ENCODE peak calls at places on chromosomes 16 and 17, in six cellular contexts. One of them, this sample, is unnamed.

GRCh38 chr16:72246423-72246822 is 74.5 kb upstream of the PMFBP1 start:
- DNase-seq in HepG2: no peak
- DNase-seq in GM12878: peak
- DNase-seq in K562: no peak
- DNase-seq in H1: no peak
- DNase-seq in NT2/D1: no peak
- DNase-seq in this sample: no peak

GRCh38 chr16:13660807-13661206 is 259.1 kb upstream of the ERCC4 start:
- DNase-seq in HepG2: no peak
- DNase-seq in GM12878: no peak
- DNase-seq in K562: peak
- DNase-seq in H1: no peak
- DNase-seq in NT2/D1: no peak
- DNase-seq in this sample: no peak

GRCh38 chr17:50660042-50660886 is 25.6 kb downstream of the ABCC3 start:
- DNase-seq in HepG2: peak
- DNase-seq in GM12878: no peak
- DNase-seq in K562: peak
- DNase-seq in H1: no peak
- DNase-seq in NT2/D1: no peak
- DNase-seq in this sample: no peak

GRCh38 chr17:69734656-69735055 is 320.2 kb downstream of the MAP2K6 start:
- DNase-seq in HepG2: no peak
- DNase-seq in GM12878: no peak
- DNase-seq in K562: no peak
- DNase-seq in H1: no peak
- DNase-seq in NT2/D1: no peak
- DNase-seq in this sample: no peak

GRCh38 chr16:1048442-1049112 is 24.0 kb upstream of the SSTR5 start:
- DNase-seq in HepG2: peak
- DNase-seq in GM12878: no peak
- DNase-seq in K562: peak
- DNase-seq in H1: peak
- DNase-seq in NT2/D1: peak
- DNase-seq in this sample: no peak

GRCh38 chr16:2986623-2987188 is 6.5 kb upstream of the PKMYT1 start:
- DNase-seq in HepG2: no peak
- DNase-seq in GM12878: no peak
- DNase-seq in K562: no peak
- DNase-seq in H1: no peak
- DNase-seq in NT2/D1: no peak
- DNase-seq in this sample: no peak

GRCh38 chr16:31487720-31488629 is 5.1 kb downstream of the SLC5A2 start:
- DNase-seq in HepG2: no peak
- DNase-seq in GM12878: no peak
- DNase-seq in K562: no peak
- DNase-seq in H1: no peak
- DNase-seq in NT2/D1: no peak
- DNase-seq in this sample: no peak

GRCh38 chr16:24255446-24256352 is at the start of gene CACNG3:
- DNase-seq in HepG2: peak
- DNase-seq in GM12878: no peak
- DNase-seq in K562: peak
- DNase-seq in H1: peak
- DNase-seq in NT2/D1: peak
- DNase-seq in this sample: no peak

GRCh38 chr17:80596760-80597608 is 52.3 kb downstream of the RPTOR start:
- DNase-seq in HepG2: no peak
- DNase-seq in GM12878: no peak
- DNase-seq in K562: no peak
- DNase-seq in H1: no peak
- DNase-seq in NT2/D1: no peak
- DNase-seq in this sample: no peak

GRCh38 chr16:81401035-81401950 is 43.3 kb upstream of the CMIP start:
- DNase-seq in HepG2: peak
- DNase-seq in GM12878: no peak
- DNase-seq in K562: peak
- DNase-seq in H1: no peak
- DNase-seq in NT2/D1: no peak
- DNase-seq in this sample: peak

GRCh38 chr16:1991135-1991551 is 1.4 kb downstream of the SYNGR3 start:
- DNase-seq in HepG2: no peak
- DNase-seq in GM12878: peak
- DNase-seq in K562: no peak
- DNase-seq in H1: no peak
- DNase-seq in NT2/D1: no peak
- DNase-seq in this sample: no peak

GRCh38 chr17:40538019-40538935 is 27.0 kb downstream of the CCR7 start:
- DNase-seq in HepG2: no peak
- DNase-seq in GM12878: no peak
- DNase-seq in K562: no peak
- DNase-seq in H1: no peak
- DNase-seq in NT2/D1: no peak
- DNase-seq in this sample: no peak

GRCh38 chr17:40541060-40541872 is 24.0 kb downstream of the CCR7 start:
- DNase-seq in HepG2: peak
- DNase-seq in GM12878: no peak
- DNase-seq in K562: peak
- DNase-seq in H1: no peak
- DNase-seq in NT2/D1: no peak
- DNase-seq in this sample: no peak

GRCh38 chr17:40540448-40540847 is 24.8 kb downstream of the CCR7 start:
- DNase-seq in HepG2: no peak
- DNase-seq in GM12878: no peak
- DNase-seq in K562: no peak
- DNase-seq in H1: no peak
- DNase-seq in NT2/D1: no peak
- DNase-seq in this sample: no peak

GRCh38 chr17:40538936-40539705 is 26.2 kb downstream of the CCR7 start:
- DNase-seq in HepG2: no peak
- DNase-seq in GM12878: no peak
- DNase-seq in K562: no peak
- DNase-seq in H1: no peak
- DNase-seq in NT2/D1: no peak
- DNase-seq in this sample: no peak

GRCh38 chr17:40539711-40540411 is 25.4 kb downstream of the CCR7 start:
- DNase-seq in HepG2: no peak
- DNase-seq in GM12878: no peak
- DNase-seq in K562: no peak
- DNase-seq in H1: no peak
- DNase-seq in NT2/D1: no peak
- DNase-seq in this sample: no peak
- TF ChIP-seq ZNF274 in HepG2: no peak
- TF ChIP-seq ZNF274 in GM12878: no peak
- TF ChIP-seq ZNF274 in K562: no peak
- TF ChIP-seq ZNF274 in H1: no peak
- TF ChIP-seq ZNF274 in NT2/D1: no peak
- TF ChIP-seq ZNF274 in this sample: no peak

DNA sequence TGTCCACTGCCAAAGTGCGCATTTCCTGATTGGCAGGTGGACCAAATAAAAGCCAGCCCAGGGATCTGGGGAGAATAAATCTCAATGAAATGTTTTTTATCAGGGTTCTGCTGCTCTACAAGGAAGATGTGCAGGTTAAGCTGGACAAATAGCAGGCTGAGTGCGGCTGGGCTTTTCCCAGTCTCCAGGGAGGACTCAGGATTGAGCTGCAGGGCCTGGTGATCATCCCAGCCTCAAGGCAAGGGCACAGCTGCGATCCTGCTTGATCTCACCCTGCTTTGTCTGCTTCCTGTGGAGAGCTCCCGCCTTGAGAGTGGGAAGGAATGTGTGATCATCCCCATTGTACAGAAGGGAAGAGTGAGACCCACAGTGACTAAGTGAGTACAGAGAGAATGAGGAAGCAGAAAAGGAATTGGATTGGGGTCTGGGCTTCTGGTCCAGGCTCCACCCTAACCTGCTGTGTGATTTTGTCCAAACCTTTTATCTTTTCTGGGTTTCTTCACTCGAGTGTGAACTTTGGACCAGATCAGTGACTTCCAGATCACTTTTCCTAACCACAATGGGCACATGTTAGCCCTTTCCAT is 75.3 kb upstream of the CRHR1 start:
- DNase-seq in HepG2: no peak
- DNase-seq in GM12878: no peak
- DNase-seq in K562: no peak
- DNase-seq in H1: no peak
- DNase-seq in NT2/D1: no peak
- DNase-seq in this sample: no peak
- TF ChIP-seq ZNF274 in HepG2: no peak
- TF ChIP-seq ZNF274 in GM12878: no peak
- TF ChIP-seq ZNF274 in K562: no peak
- TF ChIP-seq ZNF274 in H1: no peak
- TF ChIP-seq ZNF274 in NT2/D1: no peak
- TF ChIP-seq ZNF274 in this sample: no peak

DNA sequence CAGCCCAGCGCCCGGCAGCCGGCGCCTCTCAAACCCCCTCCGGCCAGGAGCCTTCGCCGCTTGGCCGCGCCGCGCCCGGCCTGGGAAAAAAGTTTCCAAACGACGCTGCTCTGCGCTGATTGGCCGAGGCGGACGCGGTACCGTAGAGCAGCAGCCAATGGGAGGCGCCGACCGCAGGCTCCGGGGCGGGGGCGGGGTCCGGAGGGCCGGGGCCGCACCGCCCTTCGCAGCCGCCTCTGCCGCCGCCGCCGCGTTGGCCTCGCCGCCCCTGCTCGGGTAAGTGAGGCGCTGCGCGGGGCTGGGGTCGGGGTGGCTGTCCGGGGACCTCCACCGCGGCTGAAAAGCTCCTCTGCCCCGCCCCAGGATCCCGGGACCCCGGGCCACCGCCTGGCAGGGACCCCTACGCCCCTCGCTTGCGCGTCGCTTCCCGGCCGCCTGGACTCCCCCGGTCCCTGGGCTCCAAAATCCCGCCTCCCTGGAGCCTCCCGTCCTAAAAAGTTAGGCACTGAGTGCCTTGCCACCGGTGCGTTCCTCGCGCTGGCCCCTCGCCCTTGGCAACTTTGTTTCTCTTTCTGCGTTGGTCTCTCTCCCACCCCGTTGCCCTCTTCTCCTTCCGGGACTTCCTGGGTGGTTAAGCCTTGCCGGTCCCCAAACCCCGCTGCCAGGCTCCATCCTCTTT is at the start of gene NDE1:
- DNase-seq in HepG2: peak
- DNase-seq in GM12878: no peak
- DNase-seq in K562: peak
- DNase-seq in H1: peak
- DNase-seq in NT2/D1: peak
- DNase-seq in this sample: peak
- TF ChIP-seq ZNF274 in HepG2: peak
- TF ChIP-seq ZNF274 in GM12878: no peak
- TF ChIP-seq ZNF274 in K562: no peak
- TF ChIP-seq ZNF274 in H1: no peak
- TF ChIP-seq ZNF274 in NT2/D1: no peak
- TF ChIP-seq ZNF274 in this sample: no peak

DNA sequence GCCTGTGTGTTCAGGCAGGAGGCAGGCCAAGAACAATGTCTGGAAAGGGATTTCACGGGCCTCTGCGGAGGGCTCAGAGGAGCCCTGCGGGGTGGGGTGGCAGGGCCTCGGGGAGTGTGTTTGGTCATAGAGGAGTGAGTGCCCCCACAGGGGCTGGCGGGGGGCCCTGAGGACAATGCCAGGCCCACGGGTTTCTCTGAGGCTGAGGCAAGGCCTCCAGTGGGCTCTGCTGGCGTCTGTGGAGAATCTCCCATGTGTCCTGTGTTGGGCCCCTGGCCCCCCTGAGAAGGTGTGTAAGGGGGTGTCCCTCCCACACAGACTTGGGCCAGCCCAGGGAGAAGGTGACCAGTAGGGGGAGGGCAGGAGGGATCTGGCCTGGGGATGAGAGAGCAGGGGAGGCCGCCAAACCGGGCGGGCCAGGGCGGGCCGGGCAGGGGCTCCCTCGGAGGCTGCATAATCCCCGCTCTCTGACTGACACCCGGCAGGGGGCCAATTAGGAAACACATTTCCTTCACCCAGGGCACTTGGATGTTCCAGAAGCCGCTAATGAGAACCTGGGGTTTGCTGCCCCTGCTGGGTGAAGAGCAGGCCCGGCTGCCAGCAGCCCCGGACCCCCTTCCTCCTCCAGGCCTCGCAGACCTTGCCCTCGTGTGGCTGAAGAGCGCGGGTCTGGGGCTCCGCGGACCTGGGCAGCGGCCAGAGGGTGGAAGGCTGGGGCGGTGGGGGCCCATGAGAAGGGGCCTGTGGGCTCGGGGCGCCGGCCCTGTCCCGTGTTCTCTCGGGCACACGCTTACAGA is 204.2 kb downstream of the NTN1 start:
- DNase-seq in HepG2: no peak
- DNase-seq in GM12878: no peak
- DNase-seq in K562: no peak
- DNase-seq in H1: no peak
- DNase-seq in NT2/D1: no peak
- DNase-seq in this sample: no peak
- TF ChIP-seq ZNF274 in HepG2: no peak
- TF ChIP-seq ZNF274 in GM12878: no peak
- TF ChIP-seq ZNF274 in K562: no peak
- TF ChIP-seq ZNF274 in H1: no peak
- TF ChIP-seq ZNF274 in NT2/D1: no peak
- TF ChIP-seq ZNF274 in this sample: no peak

This sample was measured in HCT116.